ENCODE peak calls at places on chromosomes 11 and 22, in six cellular contexts. I is dorsolateral prefrontal cortex; T is activated naive CD8-positive, alpha-beta T cell treated with anti-CD3 and anti-CD28 coated beads for 36 hours; Z is GOT3; C is activated CD4-positive, alpha-beta T cell treated with anti-CD3 and anti-CD28 coated beads, Interleukin-2, amount 50 U/mL, for 48 hours; M is kidney. O is an unnamed sample.
A peak's percentile ranks its signal among the peaks of the same experiment; 100 is the strongest.

GRCh38 chr22:41907436-41908401 is 7.2 kb downstream of the SHISA8 start:
- DNase-seq in I (no peak), T (no peak), Z (no peak), C (no peak), M (no peak), O (no peak)

GRCh38 chr11:59706518-59707285 is 6.9 kb downstream of the OR10V1 start:
- DNase-seq in I (no peak), T (no peak), Z (no peak), C (no peak), M (no peak), O (peak; percentile 39)

GRCh38 chr11:41461057-41461681 is 1.7 kb upstream of the LRRC4C start:
- DNase-seq in I (no peak), T (no peak), Z (no peak), C (no peak), M (no peak), O (no peak)

GRCh38 chr11:74860743-74861142 is 88.1 kb downstream of the XRRA1 start:
- DNase-seq in I (no peak), T (no peak), Z (no peak), C (no peak), M (no peak), O (no peak)

GRCh38 chr11:27282806-27283205 is 80.2 kb downstream of the CCDC34 start:
- DNase-seq in I (no peak), T (no peak), Z (no peak), C (no peak), M (no peak), O (no peak)

GRCh38 chr11:113001709-113002108 is 40.5 kb downstream of the NCAM1 start:
- DNase-seq in I (peak; percentile 57), T (no peak), Z (no peak), C (no peak), M (no peak), O (no peak)

GRCh38 chr22:27063841-27064240 is 406.5 kb downstream of the MIAT start:
- DNase-seq in I (no peak), T (no peak), Z (no peak), C (no peak), M (no peak), O (no peak)

GRCh38 chr11:117070016-117070415 is 28.2 kb downstream of the SIK3 start:
- DNase-seq in I (no peak), T (no peak), Z (no peak), C (no peak), M (no peak), O (no peak)

GRCh38 chr11:2090172-2091111 is 48.7 kb downstream of the IGF2 start:
- DNase-seq in I (no peak), T (no peak), Z (no peak), C (no peak), M (no peak), O (no peak)

GRCh38 chr11:67264260-67264659 is 2.0 kb upstream of the GRK2 start:
- DNase-seq in I (no peak), T (no peak), Z (no peak), C (no peak), M (no peak), O (no peak)

GRCh38 chr11:90176069-90176468 is 41.6 kb downstream of the NAALAD2 start:
- DNase-seq in I (no peak), T (no peak), Z (no peak), C (no peak), M (no peak), O (no peak)

GRCh38 chr11:11476499-11476898 is 123.4 kb upstream of the CSNK2A3 start:
- DNase-seq in I (no peak), T (no peak), Z (no peak), C (no peak), M (no peak), O (no peak)

GRCh38 chr11:117816846-117817212 is 7.7 kb downstream of the FXYD2 start:
- DNase-seq in I (no peak), T (peak; percentile 30), Z (no peak), C (no peak), M (peak; percentile 85), O (no peak)

GRCh38 chr22:36741204-36741793 is 34.6 kb downstream of the IFT27 start:
- DNase-seq in I (no peak), T (no peak), Z (no peak), C (no peak), M (no peak), O (no peak)

GRCh38 chr11:47412152-47412746 is 3.9 kb downstream of the SLC39A13 start:
- DNase-seq in I (no peak), T (peak; percentile 60), Z (no peak), C (peak; percentile 75), M (peak; percentile 77), O (no peak)

GRCh38 chr11:6319001-6319878 is 1.1 kb downstream of the CAVIN3 start:
- DNase-seq in I (peak; percentile 36), T (no peak), Z (no peak), C (no peak), M (peak; percentile 85), O (no peak)

GRCh38 chr11:130699561-130699960 is 216.7 kb downstream of the SNX19 start:
- DNase-seq in I (no peak), T (no peak), Z (no peak), C (no peak), M (no peak), O (no peak)

GRCh38 chr11:43685483-43685882 is 4.9 kb downstream of the HSD17B12 start:
- DNase-seq in I (no peak), T (no peak), Z (no peak), C (no peak), M (no peak), O (no peak)

GRCh38 chr11:61860054-61860903 is 31.1 kb downstream of the FADS3 start:
- DNase-seq in I (no peak), T (no peak), Z (no peak), C (no peak), M (no peak), O (peak; percentile 13)

GRCh38 chr22:44916281-44917231 is 93.2 kb downstream of the PHF21B start:
- DNase-seq in I (no peak), T (no peak), Z (no peak), C (no peak), M (peak; percentile 58), O (no peak)

GRCh38 chr11:134425816-134426536 is 13.9 kb upstream of the B3GAT1 start:
- DNase-seq in I (no peak), T (no peak), Z (no peak), C (no peak), M (no peak), O (no peak)

GRCh38 chr11:71432761-71433647 is 15.2 kb downstream of the DHCR7 start:
- DNase-seq in I (no peak), T (no peak), Z (no peak), C (no peak), M (no peak), O (no peak)

GRCh38 chr11:72609045-72609444 is 65.2 kb downstream of the PDE2A start:
- DNase-seq in I (no peak), T (no peak), Z (no peak), C (no peak), M (no peak), O (no peak)

GRCh38 chr11:12179019-12179418 is 68.6 kb downstream of the MICAL2 start:
- DNase-seq in I (no peak), T (no peak), Z (no peak), C (no peak), M (no peak), O (no peak)

GRCh38 chr11:70891844-70892380 is 360.5 kb downstream of the SHANK2 start:
- DNase-seq in I (no peak), T (no peak), Z (no peak), C (no peak), M (peak; percentile 49), O (no peak)

GRCh38 chr11:19511413-19512183 is 201.0 kb upstream of the NAV2 start:
- DNase-seq in I (peak; percentile 12), T (no peak), Z (no peak), C (no peak), M (peak; percentile 91), O (no peak)

GRCh38 chr11:42802211-42802918 is 509.4 kb upstream of the API5 start:
- DNase-seq in I (no peak), T (no peak), Z (no peak), C (no peak), M (no peak), O (no peak)

GRCh38 chr11:82521427-82521826 is 212.2 kb downstream of the FAM181B start:
- DNase-seq in I (no peak), T (no peak), Z (no peak), C (no peak), M (no peak), O (no peak)

GRCh38 chr11:78587446-78587845 is 12.8 kb upstream of the NARS2 start:
- DNase-seq in I (no peak), T (no peak), Z (no peak), C (no peak), M (no peak), O (no peak)

GRCh38 chr22:46825145-46825544 is 62.7 kb downstream of the TBC1D22A start:
- DNase-seq in I (no peak), T (no peak), Z (no peak), C (no peak), M (peak; percentile 51), O (no peak)

GRCh38 chr11:69868003-69868865 is 49.0 kb upstream of the FGF3 start:
- DNase-seq in I (no peak), T (no peak), Z (no peak), C (no peak), M (no peak), O (no peak)

GRCh38 chr11:65577756-65578109 is 1.9 kb downstream of the EHBP1L1 start:
- DNase-seq in I (no peak), T (no peak), Z (no peak), C (no peak), M (no peak), O (no peak)

GRCh38 chr11:114182471-114182968 is 113.7 kb upstream of the NNMT start:
- DNase-seq in I (no peak), T (no peak), Z (no peak), C (no peak), M (no peak), O (no peak)

GRCh38 chr11:27514558-27514957 is 8.0 kb upstream of the LIN7C start:
- DNase-seq in I (peak; percentile 41), T (no peak), Z (no peak), C (no peak), M (no peak), O (no peak)

GRCh38 chr11:2272241-2272945 is 2.0 kb upstream of the ASCL2 start:
- DNase-seq in I (no peak), T (no peak), Z (no peak), C (no peak), M (no peak), O (no peak)

GRCh38 chr11:20547411-20547810 is 52.0 kb upstream of the SLC6A5 start:
- DNase-seq in I (no peak), T (no peak), Z (no peak), C (no peak), M (no peak), O (no peak)